ENCODE peak calls at places on chromosomes 13 and 19, in seven cellular contexts. T is ELR; F is HFF-Myc; S is PC-3; L is Calu3; I is naive thymus-derived CD4-positive, alpha-beta T cell; X is H1. E is an unnamed sample.

GRCh38 chr19:12379732-12380443 is 14.4 kb upstream of the ZNF442 start:
- DNase-seq in T (no peak), F (no peak), S (no peak), L (no peak), I (no peak), X (no peak), E (no peak)

GRCh38 chr19:44072543-44073401 is 813 bp downstream of the ZNF284 start:
- DNase-seq in T (peak; percentile 25), F (no peak), S (peak; percentile 1), L (peak; percentile 7), I (no peak), X (no peak), E (no peak)

GRCh38 chr13:24052547-24052981 is 108.0 kb upstream of the SPATA13 start:
- DNase-seq in T (no peak), F (no peak), S (no peak), L (no peak), I (no peak), X (no peak), E (no peak)

GRCh38 chr13:75713852-75714251 is 77.7 kb downstream of the LMO7 start:
- DNase-seq in T (no peak), F (no peak), S (no peak), L (no peak), I (no peak), X (no peak), E (no peak)

GRCh38 chr19:49119411-49120324 is at the start of gene PPFIA3:
- DNase-seq in T (peak; percentile 67), F (no peak), S (peak; percentile 46), L (peak; percentile 73), I (peak; percentile 22), X (no peak), E (no peak)

GRCh38 chr13:35768551-35768950 is 292.1 kb upstream of the MAB21L1 start:
- DNase-seq in T (peak; percentile 85), F (no peak), S (no peak), L (no peak), I (no peak), X (no peak), E (no peak)

GRCh38 chr13:26300140-26300539 is 46.2 kb downstream of the CDK8 start:
- DNase-seq in T (peak; percentile 89), F (peak; percentile 25), S (peak; percentile 60), L (no peak), I (no peak), X (no peak), E (no peak)

GRCh38 chr13:59157181-59157580 is 1006.5 kb downstream of the DIAPH3 start:
- DNase-seq in T (no peak), F (no peak), S (no peak), L (no peak), I (no peak), X (no peak), E (no peak)

GRCh38 chr19:5826531-5827341 is 12.8 kb downstream of the FUT6 start:
- DNase-seq in T (peak; percentile 53), F (no peak), S (peak; percentile 81), L (peak; percentile 58), I (peak; percentile 67), X (no peak), E (no peak)

GRCh38 chr19:39645800-39646411 is 9.8 kb upstream of the LGALS16 start:
- DNase-seq in T (peak; percentile 15), F (peak; percentile 3), S (peak; percentile 22), L (peak; percentile 40), I (no peak), X (no peak), E (no peak)

GRCh38 chr13:53204598-53204997 is 176.0 kb downstream of the OLFM4 start:
- DNase-seq in T (no peak), F (no peak), S (no peak), L (no peak), I (no peak), X (no peak), E (no peak)

GRCh38 chr13:67390462-67391093 is 160.4 kb upstream of the PCDH9 start:
- DNase-seq in T (peak; percentile 54), F (no peak), S (no peak), L (no peak), I (no peak), X (no peak), E (no peak)

GRCh38 chr19:45472557-45473365 is 5.0 kb downstream of the FOSB start:
- DNase-seq in T (no peak), F (no peak), S (no peak), L (no peak), I (peak; percentile 70), X (no peak), E (peak; percentile 42)

E was measured in CD4-positive, alpha-beta memory T cell.